ENCODE peak calls at places on chromosome 10, in nine cellular contexts. One of them, this sample, is unnamed.

GRCh38 chr10:72335394-72336258 is 19.1 kb downstream of the DNAJB12 start:
- DNase-seq in AG04449: no peak
- DNase-seq in anterior cingulate cortex: no peak
- DNase-seq in amniotic epithelial cell: peak; percentile 80
- DNase-seq in stimulated activated CD4-positive, alpha-beta T cell treated with anti-CD3 and anti-CD28 coated beads, TNF-alpha, amount 100 ng/mL, for 48 hours: no peak
- DNase-seq in nucleus accumbens: no peak
- DNase-seq in fibroblast of lung: peak; percentile 91
- DNase-seq in BJ: no peak
- DNase-seq in GF-D8: peak; percentile 89
- DNase-seq in this sample: no peak

GRCh38 chr10:121157998-121158397 is 306.8 kb downstream of the WDR11 start:
- DNase-seq in AG04449: no peak
- DNase-seq in anterior cingulate cortex: no peak
- DNase-seq in amniotic epithelial cell: no peak
- DNase-seq in stimulated activated CD4-positive, alpha-beta T cell treated with anti-CD3 and anti-CD28 coated beads, TNF-alpha, amount 100 ng/mL, for 48 hours: no peak
- DNase-seq in nucleus accumbens: no peak
- DNase-seq in fibroblast of lung: no peak
- DNase-seq in BJ: no peak
- DNase-seq in GF-D8: peak; percentile 79
- DNase-seq in this sample: no peak

GRCh38 chr10:130073912-130074311 is 36.7 kb downstream of the C10orf143 start:
- DNase-seq in AG04449: no peak
- DNase-seq in anterior cingulate cortex: no peak
- DNase-seq in amniotic epithelial cell: no peak
- DNase-seq in stimulated activated CD4-positive, alpha-beta T cell treated with anti-CD3 and anti-CD28 coated beads, TNF-alpha, amount 100 ng/mL, for 48 hours: no peak
- DNase-seq in nucleus accumbens: no peak
- DNase-seq in fibroblast of lung: no peak
- DNase-seq in BJ: no peak
- DNase-seq in GF-D8: no peak
- DNase-seq in this sample: no peak

GRCh38 chr10:71476249-71477011 is 79.7 kb downstream of the CDH23 start:
- DNase-seq in AG04449: no peak
- DNase-seq in anterior cingulate cortex: no peak
- DNase-seq in amniotic epithelial cell: no peak
- DNase-seq in stimulated activated CD4-positive, alpha-beta T cell treated with anti-CD3 and anti-CD28 coated beads, TNF-alpha, amount 100 ng/mL, for 48 hours: no peak
- DNase-seq in nucleus accumbens: no peak
- DNase-seq in fibroblast of lung: no peak
- DNase-seq in BJ: no peak
- DNase-seq in GF-D8: no peak
- DNase-seq in this sample: no peak

GRCh38 chr10:73931767-73932624 is 21.1 kb downstream of the PLAU start:
- DNase-seq in AG04449: no peak
- DNase-seq in anterior cingulate cortex: no peak
- DNase-seq in amniotic epithelial cell: peak; percentile 21
- DNase-seq in stimulated activated CD4-positive, alpha-beta T cell treated with anti-CD3 and anti-CD28 coated beads, TNF-alpha, amount 100 ng/mL, for 48 hours: peak; percentile 36
- DNase-seq in nucleus accumbens: no peak
- DNase-seq in fibroblast of lung: no peak
- DNase-seq in BJ: no peak
- DNase-seq in GF-D8: no peak
- DNase-seq in this sample: no peak

GRCh38 chr10:34689053-34689452 is 126.0 kb downstream of the PARD3 start:
- DNase-seq in AG04449: no peak
- DNase-seq in anterior cingulate cortex: no peak
- DNase-seq in amniotic epithelial cell: no peak
- DNase-seq in stimulated activated CD4-positive, alpha-beta T cell treated with anti-CD3 and anti-CD28 coated beads, TNF-alpha, amount 100 ng/mL, for 48 hours: no peak
- DNase-seq in nucleus accumbens: no peak
- DNase-seq in fibroblast of lung: peak; percentile 73
- DNase-seq in BJ: no peak
- DNase-seq in GF-D8: no peak
- DNase-seq in this sample: no peak

GRCh38 chr10:43045631-43046287 is 31.1 kb upstream of the RET start:
- DNase-seq in AG04449: no peak
- DNase-seq in anterior cingulate cortex: no peak
- DNase-seq in amniotic epithelial cell: no peak
- DNase-seq in stimulated activated CD4-positive, alpha-beta T cell treated with anti-CD3 and anti-CD28 coated beads, TNF-alpha, amount 100 ng/mL, for 48 hours: no peak
- DNase-seq in nucleus accumbens: no peak
- DNase-seq in fibroblast of lung: no peak
- DNase-seq in BJ: no peak
- DNase-seq in GF-D8: no peak
- DNase-seq in this sample: no peak

GRCh38 chr10:127762925-127763324 is 25.9 kb downstream of the FOXI2 start:
- DNase-seq in AG04449: no peak
- DNase-seq in anterior cingulate cortex: no peak
- DNase-seq in amniotic epithelial cell: no peak
- DNase-seq in stimulated activated CD4-positive, alpha-beta T cell treated with anti-CD3 and anti-CD28 coated beads, TNF-alpha, amount 100 ng/mL, for 48 hours: no peak
- DNase-seq in nucleus accumbens: no peak
- DNase-seq in fibroblast of lung: no peak
- DNase-seq in BJ: no peak
- DNase-seq in GF-D8: no peak
- DNase-seq in this sample: no peak

GRCh38 chr10:53978292-53978691 is 822.7 kb downstream of the PCDH15 start:
- DNase-seq in AG04449: no peak
- DNase-seq in anterior cingulate cortex: no peak
- DNase-seq in amniotic epithelial cell: no peak
- DNase-seq in stimulated activated CD4-positive, alpha-beta T cell treated with anti-CD3 and anti-CD28 coated beads, TNF-alpha, amount 100 ng/mL, for 48 hours: no peak
- DNase-seq in nucleus accumbens: no peak
- DNase-seq in fibroblast of lung: peak; percentile 19
- DNase-seq in BJ: no peak
- DNase-seq in GF-D8: no peak
- DNase-seq in this sample: no peak

GRCh38 chr10:104076743-104077160 is 8.9 kb downstream of the COL17A1 start:
- DNase-seq in AG04449: no peak
- DNase-seq in anterior cingulate cortex: peak; percentile 51
- DNase-seq in amniotic epithelial cell: no peak
- DNase-seq in stimulated activated CD4-positive, alpha-beta T cell treated with anti-CD3 and anti-CD28 coated beads, TNF-alpha, amount 100 ng/mL, for 48 hours: no peak
- DNase-seq in nucleus accumbens: peak; percentile 42
- DNase-seq in fibroblast of lung: peak; percentile 53
- DNase-seq in BJ: no peak
- DNase-seq in GF-D8: no peak
- DNase-seq in this sample: no peak

GRCh38 chr10:32960022-32960421 is 2.0 kb upstream of the ITGB1 start:
- DNase-seq in AG04449: no peak
- DNase-seq in anterior cingulate cortex: no peak
- DNase-seq in amniotic epithelial cell: no peak
- DNase-seq in stimulated activated CD4-positive, alpha-beta T cell treated with anti-CD3 and anti-CD28 coated beads, TNF-alpha, amount 100 ng/mL, for 48 hours: no peak
- DNase-seq in nucleus accumbens: no peak
- DNase-seq in fibroblast of lung: peak; percentile 43
- DNase-seq in BJ: no peak
- DNase-seq in GF-D8: no peak
- DNase-seq in this sample: no peak

GRCh38 chr10:2744547-2745212 is 322.7 kb upstream of the PFKP start:
- DNase-seq in AG04449: no peak
- DNase-seq in anterior cingulate cortex: no peak
- DNase-seq in amniotic epithelial cell: no peak
- DNase-seq in stimulated activated CD4-positive, alpha-beta T cell treated with anti-CD3 and anti-CD28 coated beads, TNF-alpha, amount 100 ng/mL, for 48 hours: no peak
- DNase-seq in nucleus accumbens: no peak
- DNase-seq in fibroblast of lung: no peak
- DNase-seq in BJ: no peak
- DNase-seq in GF-D8: no peak
- DNase-seq in this sample: no peak

GRCh38 chr10:80489371-80490112 is 35.4 kb downstream of the TSPAN14 start:
- DNase-seq in AG04449: no peak
- DNase-seq in anterior cingulate cortex: no peak
- DNase-seq in amniotic epithelial cell: no peak
- DNase-seq in stimulated activated CD4-positive, alpha-beta T cell treated with anti-CD3 and anti-CD28 coated beads, TNF-alpha, amount 100 ng/mL, for 48 hours: no peak
- DNase-seq in nucleus accumbens: no peak
- DNase-seq in fibroblast of lung: no peak
- DNase-seq in BJ: no peak
- DNase-seq in GF-D8: no peak
- DNase-seq in this sample: no peak

GRCh38 chr10:102118867-102119266 is 1.3 kb downstream of the LDB1 start:
- DNase-seq in AG04449: no peak
- DNase-seq in anterior cingulate cortex: peak; percentile 13
- DNase-seq in amniotic epithelial cell: peak; percentile 45
- DNase-seq in stimulated activated CD4-positive, alpha-beta T cell treated with anti-CD3 and anti-CD28 coated beads, TNF-alpha, amount 100 ng/mL, for 48 hours: no peak
- DNase-seq in nucleus accumbens: no peak
- DNase-seq in fibroblast of lung: no peak
- DNase-seq in BJ: no peak
- DNase-seq in GF-D8: peak; percentile 60
- DNase-seq in this sample: no peak

GRCh38 chr10:17747883-17748550 is 4.0 kb upstream of the TMEM236 start:
- DNase-seq in AG04449: no peak
- DNase-seq in anterior cingulate cortex: no peak
- DNase-seq in amniotic epithelial cell: no peak
- DNase-seq in stimulated activated CD4-positive, alpha-beta T cell treated with anti-CD3 and anti-CD28 coated beads, TNF-alpha, amount 100 ng/mL, for 48 hours: no peak
- DNase-seq in nucleus accumbens: no peak
- DNase-seq in fibroblast of lung: peak; percentile 17
- DNase-seq in BJ: no peak
- DNase-seq in GF-D8: no peak
- DNase-seq in this sample: no peak

GRCh38 chr10:119542990-119543813 is 683 bp upstream of the RGS10 start:
- DNase-seq in AG04449: no peak
- DNase-seq in anterior cingulate cortex: no peak
- DNase-seq in amniotic epithelial cell: peak; percentile 28
- DNase-seq in stimulated activated CD4-positive, alpha-beta T cell treated with anti-CD3 and anti-CD28 coated beads, TNF-alpha, amount 100 ng/mL, for 48 hours: peak; percentile 46
- DNase-seq in nucleus accumbens: no peak
- DNase-seq in fibroblast of lung: peak; percentile 60
- DNase-seq in BJ: no peak
- DNase-seq in GF-D8: peak; percentile 67
- DNase-seq in this sample: no peak

GRCh38 chr10:129416136-129416530 is 50.9 kb upstream of the MGMT start:
- DNase-seq in AG04449: no peak
- DNase-seq in anterior cingulate cortex: no peak
- DNase-seq in amniotic epithelial cell: no peak
- DNase-seq in stimulated activated CD4-positive, alpha-beta T cell treated with anti-CD3 and anti-CD28 coated beads, TNF-alpha, amount 100 ng/mL, for 48 hours: no peak
- DNase-seq in nucleus accumbens: no peak
- DNase-seq in fibroblast of lung: no peak
- DNase-seq in BJ: no peak
- DNase-seq in GF-D8: no peak
- DNase-seq in this sample: no peak

GRCh38 chr10:124657806-124658205 is 86.4 kb downstream of the FAM53B start:
- DNase-seq in AG04449: no peak
- DNase-seq in anterior cingulate cortex: no peak
- DNase-seq in amniotic epithelial cell: peak; percentile 82
- DNase-seq in stimulated activated CD4-positive, alpha-beta T cell treated with anti-CD3 and anti-CD28 coated beads, TNF-alpha, amount 100 ng/mL, for 48 hours: no peak
- DNase-seq in nucleus accumbens: no peak
- DNase-seq in fibroblast of lung: peak; percentile 47
- DNase-seq in BJ: no peak
- DNase-seq in GF-D8: no peak
- DNase-seq in this sample: no peak

GRCh38 chr10:33240931-33241330 is 93.5 kb downstream of the NRP1 start:
- DNase-seq in AG04449: peak; percentile 44
- DNase-seq in anterior cingulate cortex: no peak
- DNase-seq in amniotic epithelial cell: peak; percentile 57
- DNase-seq in stimulated activated CD4-positive, alpha-beta T cell treated with anti-CD3 and anti-CD28 coated beads, TNF-alpha, amount 100 ng/mL, for 48 hours: no peak
- DNase-seq in nucleus accumbens: no peak
- DNase-seq in fibroblast of lung: peak; percentile 54
- DNase-seq in BJ: peak; percentile 81
- DNase-seq in GF-D8: no peak
- DNase-seq in this sample: no peak

GRCh38 chr10:54444184-54444583 is 356.8 kb downstream of the PCDH15 start:
- DNase-seq in AG04449: no peak
- DNase-seq in anterior cingulate cortex: no peak
- DNase-seq in amniotic epithelial cell: no peak
- DNase-seq in stimulated activated CD4-positive, alpha-beta T cell treated with anti-CD3 and anti-CD28 coated beads, TNF-alpha, amount 100 ng/mL, for 48 hours: no peak
- DNase-seq in nucleus accumbens: no peak
- DNase-seq in fibroblast of lung: no peak
- DNase-seq in BJ: no peak
- DNase-seq in GF-D8: no peak
- DNase-seq in this sample: no peak

GRCh38 chr10:119420950-119421875 is 121.3 kb downstream of the RGS10 start:
- DNase-seq in AG04449: no peak
- DNase-seq in anterior cingulate cortex: no peak
- DNase-seq in amniotic epithelial cell: no peak
- DNase-seq in stimulated activated CD4-positive, alpha-beta T cell treated with anti-CD3 and anti-CD28 coated beads, TNF-alpha, amount 100 ng/mL, for 48 hours: no peak
- DNase-seq in nucleus accumbens: no peak
- DNase-seq in fibroblast of lung: no peak
- DNase-seq in BJ: no peak
- DNase-seq in GF-D8: no peak
- DNase-seq in this sample: no peak

GRCh38 chr10:109737626-109738025 is 185.7 kb downstream of the XPNPEP1 start:
- DNase-seq in AG04449: no peak
- DNase-seq in anterior cingulate cortex: no peak
- DNase-seq in amniotic epithelial cell: peak; percentile 81
- DNase-seq in stimulated activated CD4-positive, alpha-beta T cell treated with anti-CD3 and anti-CD28 coated beads, TNF-alpha, amount 100 ng/mL, for 48 hours: no peak
- DNase-seq in nucleus accumbens: no peak
- DNase-seq in fibroblast of lung: no peak
- DNase-seq in BJ: no peak
- DNase-seq in GF-D8: no peak
- DNase-seq in this sample: no peak

GRCh38 chr10:132187421-132188138 is 832 bp downstream of the DPYSL4 start:
- DNase-seq in AG04449: no peak
- DNase-seq in anterior cingulate cortex: no peak
- DNase-seq in amniotic epithelial cell: no peak
- DNase-seq in stimulated activated CD4-positive, alpha-beta T cell treated with anti-CD3 and anti-CD28 coated beads, TNF-alpha, amount 100 ng/mL, for 48 hours: no peak
- DNase-seq in nucleus accumbens: no peak
- DNase-seq in fibroblast of lung: no peak
- DNase-seq in BJ: no peak
- DNase-seq in GF-D8: no peak
- DNase-seq in this sample: no peak

GRCh38 chr10:29529146-29529545 is 105.6 kb downstream of the SVIL start:
- DNase-seq in AG04449: no peak
- DNase-seq in anterior cingulate cortex: no peak
- DNase-seq in amniotic epithelial cell: no peak
- DNase-seq in stimulated activated CD4-positive, alpha-beta T cell treated with anti-CD3 and anti-CD28 coated beads, TNF-alpha, amount 100 ng/mL, for 48 hours: no peak
- DNase-seq in nucleus accumbens: no peak
- DNase-seq in fibroblast of lung: no peak
- DNase-seq in BJ: no peak
- DNase-seq in GF-D8: no peak
- DNase-seq in this sample: no peak

GRCh38 chr10:80589726-80590373 is 52.1 kb downstream of the SH2D4B start:
- DNase-seq in AG04449: no peak
- DNase-seq in anterior cingulate cortex: no peak
- DNase-seq in amniotic epithelial cell: no peak
- DNase-seq in stimulated activated CD4-positive, alpha-beta T cell treated with anti-CD3 and anti-CD28 coated beads, TNF-alpha, amount 100 ng/mL, for 48 hours: no peak
- DNase-seq in nucleus accumbens: no peak
- DNase-seq in fibroblast of lung: no peak
- DNase-seq in BJ: no peak
- DNase-seq in GF-D8: no peak
- DNase-seq in this sample: no peak

GRCh38 chr10:234708-235406 is 99.6 kb downstream of the ZMYND11 start:
- DNase-seq in AG04449: no peak
- DNase-seq in anterior cingulate cortex: no peak
- DNase-seq in amniotic epithelial cell: peak; percentile 17
- DNase-seq in stimulated activated CD4-positive, alpha-beta T cell treated with anti-CD3 and anti-CD28 coated beads, TNF-alpha, amount 100 ng/mL, for 48 hours: no peak
- DNase-seq in nucleus accumbens: no peak
- DNase-seq in fibroblast of lung: peak; percentile 51
- DNase-seq in BJ: no peak
- DNase-seq in GF-D8: no peak
- DNase-seq in this sample: no peak

GRCh38 chr10:124017729-124018128 is 75.7 kb downstream of the CHST15 start:
- DNase-seq in AG04449: no peak
- DNase-seq in anterior cingulate cortex: no peak
- DNase-seq in amniotic epithelial cell: no peak
- DNase-seq in stimulated activated CD4-positive, alpha-beta T cell treated with anti-CD3 and anti-CD28 coated beads, TNF-alpha, amount 100 ng/mL, for 48 hours: no peak
- DNase-seq in nucleus accumbens: no peak
- DNase-seq in fibroblast of lung: no peak
- DNase-seq in BJ: no peak
- DNase-seq in GF-D8: no peak
- DNase-seq in this sample: no peak

GRCh38 chr10:78802406-78802805 is 266.4 kb upstream of the ZMIZ1 start:
- DNase-seq in AG04449: no peak
- DNase-seq in anterior cingulate cortex: no peak
- DNase-seq in amniotic epithelial cell: no peak
- DNase-seq in stimulated activated CD4-positive, alpha-beta T cell treated with anti-CD3 and anti-CD28 coated beads, TNF-alpha, amount 100 ng/mL, for 48 hours: no peak
- DNase-seq in nucleus accumbens: no peak
- DNase-seq in fibroblast of lung: peak; percentile 9
- DNase-seq in BJ: no peak
- DNase-seq in GF-D8: no peak
- DNase-seq in this sample: no peak

GRCh38 chr10:116744163-116744788 is 1.9 kb upstream of the HSPA12A start:
- DNase-seq in AG04449: no peak
- DNase-seq in anterior cingulate cortex: no peak
- DNase-seq in amniotic epithelial cell: no peak
- DNase-seq in stimulated activated CD4-positive, alpha-beta T cell treated with anti-CD3 and anti-CD28 coated beads, TNF-alpha, amount 100 ng/mL, for 48 hours: no peak
- DNase-seq in nucleus accumbens: no peak
- DNase-seq in fibroblast of lung: no peak
- DNase-seq in BJ: no peak
- DNase-seq in GF-D8: no peak
- DNase-seq in this sample: no peak

GRCh38 chr10:97875391-97875790 is 25.7 kb downstream of the GOLGA7B start:
- DNase-seq in AG04449: no peak
- DNase-seq in anterior cingulate cortex: no peak
- DNase-seq in amniotic epithelial cell: no peak
- DNase-seq in stimulated activated CD4-positive, alpha-beta T cell treated with anti-CD3 and anti-CD28 coated beads, TNF-alpha, amount 100 ng/mL, for 48 hours: no peak
- DNase-seq in nucleus accumbens: no peak
- DNase-seq in fibroblast of lung: no peak
- DNase-seq in BJ: no peak
- DNase-seq in GF-D8: no peak
- DNase-seq in this sample: no peak

GRCh38 chr10:114683162-114683561 is 25.1 kb upstream of the ABLIM1 start:
- DNase-seq in AG04449: no peak
- DNase-seq in anterior cingulate cortex: no peak
- DNase-seq in amniotic epithelial cell: no peak
- DNase-seq in stimulated activated CD4-positive, alpha-beta T cell treated with anti-CD3 and anti-CD28 coated beads, TNF-alpha, amount 100 ng/mL, for 48 hours: no peak
- DNase-seq in nucleus accumbens: no peak
- DNase-seq in fibroblast of lung: no peak
- DNase-seq in BJ: no peak
- DNase-seq in GF-D8: no peak
- DNase-seq in this sample: no peak

This sample was measured in cortex of kidney.